ENCODE peak calls at places on chromosomes 3 and 15, in nine cellular contexts. J is GM12878; Y is activated B cell treated with CpG ODN at 0.5 μM for 24 hours; U is Right ventricle myocardium superior; Z is activated T-cell treated with anti-CD3 and anti-CD28 coated beads, Interleukin-2, amount 50 U/mL, for 72 hours; L is foreskin keratinocyte; K is body of pancreas; T is gastrocnemius medialis; V is Panc1. N is an unnamed sample.
A peak's percentile ranks its signal among the peaks of the same experiment; 100 is the strongest.

GRCh38 chr3:160879859-160880258 is 123.8 kb downstream of the PPM1L start:
- ATAC-seq in J (no peak), Y (no peak), U (no peak), Z (no peak), L (no peak), K (no peak), T (no peak), V (no peak), N (peak; percentile 45)

GRCh38 chr3:32640939-32641725 is 43.9 kb upstream of the CNOT10 start:
- ATAC-seq in J (no peak), Y (no peak), U (peak; percentile 85), Z (no peak), L (peak; percentile 31), K (no peak), T (no peak), V (no peak), N (no peak)

GRCh38 chr15:67359431-67360082 is 105.0 kb downstream of the IQCH start:
- ATAC-seq in J (no peak), Y (no peak), U (no peak), Z (no peak), L (no peak), K (peak; percentile 24), T (no peak), V (no peak), N (no peak)

GRCh38 chr15:70466895-70467529 is 296.3 kb downstream of the UACA start:
- ATAC-seq in J (peak; percentile 66), Y (peak; percentile 73), U (peak; percentile 75), Z (peak; percentile 72), L (peak; percentile 70), K (peak; percentile 74), T (no peak), V (peak; percentile 88), N (peak; percentile 71)

GRCh38 chr3:100067589-100067988 is 46.7 kb downstream of the FILIP1L start:
- ATAC-seq in J (peak; percentile 10), Y (no peak), U (no peak), Z (no peak), L (no peak), K (no peak), T (no peak), V (no peak), N (no peak)

GRCh38 chr3:32200991-32201758 is 37.3 kb upstream of the CMTM8 start:
- ATAC-seq in J (no peak), Y (no peak), U (peak; percentile 87), Z (no peak), L (no peak), K (peak; percentile 33), T (peak; percentile 70), V (no peak), N (no peak)

GRCh38 chr15:66833372-66833771 is 131.3 kb downstream of the SMAD6 start:
- ATAC-seq in J (peak; percentile 45), Y (peak; percentile 96), U (no peak), Z (no peak), L (no peak), K (no peak), T (no peak), V (no peak), N (peak; percentile 88)

GRCh38 chr3:138803006-138803653 is 31.6 kb downstream of the PIK3CB start:
- ATAC-seq in J (no peak), Y (no peak), U (no peak), Z (no peak), L (no peak), K (no peak), T (no peak), V (no peak), N (no peak)

GRCh38 chr3:151171145-151171544 is 31.9 kb downstream of the GPR171 start:
- ATAC-seq in J (peak; percentile 57), Y (no peak), U (peak; percentile 67), Z (peak; percentile 89), L (no peak), K (no peak), T (no peak), V (no peak), N (peak; percentile 69)

GRCh38 chr3:38548154-38548931 is 52.2 kb downstream of the EXOG start:
- ATAC-seq in J (peak; percentile 50), Y (no peak), U (peak; percentile 51), Z (no peak), L (no peak), K (no peak), T (no peak), V (no peak), N (no peak)

GRCh38 chr3:126994661-126995161 is 11.8 kb downstream of the PLXNA1 start:
- ATAC-seq in J (no peak), Y (no peak), U (peak; percentile 61), Z (no peak), L (no peak), K (no peak), T (no peak), V (no peak), N (no peak)

GRCh38 chr3:158841387-158841786 is 39.5 kb downstream of the MFSD1 start:
- ATAC-seq in J (no peak), Y (no peak), U (no peak), Z (no peak), L (no peak), K (no peak), T (no peak), V (no peak), N (no peak)

GRCh38 chr3:47849186-47850061 is 46.5 kb downstream of the DHX30 start:
- ATAC-seq in J (no peak), Y (no peak), U (peak; percentile 5), Z (no peak), L (no peak), K (no peak), T (no peak), V (peak; percentile 5), N (no peak)

GRCh38 chr15:40082195-40082868 is 26.3 kb downstream of the BMF start:
- ATAC-seq in J (peak; percentile 66), Y (peak; percentile 89), U (peak; percentile 25), Z (peak; percentile 44), L (no peak), K (peak; percentile 3), T (peak; percentile 4), V (peak; percentile 47), N (peak; percentile 93)

GRCh38 chr3:131216801-131217200 is 164.8 kb upstream of the NUDT16 start:
- ATAC-seq in J (no peak), Y (no peak), U (peak; percentile 70), Z (peak; percentile 77), L (peak; percentile 83), K (peak; percentile 40), T (no peak), V (peak; percentile 91), N (no peak)

GRCh38 chr15:53739187-53739586 is 20.3 kb downstream of the WDR72 start:
- ATAC-seq in J (no peak), Y (no peak), U (no peak), Z (no peak), L (no peak), K (no peak), T (no peak), V (no peak), N (no peak)

GRCh38 chr15:96321422-96322391 is 8.8 kb upstream of the NR2F2 start:
- ATAC-seq in J (peak; percentile 39), Y (no peak), U (peak; percentile 60), Z (no peak), L (peak; percentile 53), K (peak; percentile 45), T (no peak), V (peak; percentile 59), N (no peak)